ENCODE peak calls at places on chromosomes 11 and 22, in four cellular contexts. J is retinal pigment epithelial cell, O is RWPE1, A is progenitor cell of endocrine pancreas. T is an unnamed sample.

GRCh38 chr22:22156716-22157499 is 87.7 kb upstream of the VPREB1 start:
- DNase-seq in J (peak; percentile 8), O (peak; percentile 43), A (peak; percentile 51), T (peak; percentile 75)

GRCh38 chr11:125494601-125494986 is 1.5 kb downstream of the FEZ1 start:
- DNase-seq in J (no peak), O (no peak), A (no peak), T (no peak)

GRCh38 chr11:69985654-69986420 is 92.3 kb upstream of the ANO1 start:
- DNase-seq in J (no peak), O (no peak), A (no peak), T (no peak)

GRCh38 chr11:112589132-112589531 is 328.5 kb upstream of the PLET1 start:
- DNase-seq in J (no peak), O (no peak), A (no peak), T (no peak)

GRCh38 chr11:28619870-28620540 is 511.8 kb downstream of the METTL15 start:
- DNase-seq in J (peak; percentile 78), O (peak; percentile 59), A (no peak), T (peak; percentile 49)

GRCh38 chr11:11621881-11622706 is at the start of gene GALNT18:
- DNase-seq in J (peak; percentile 77), O (peak; percentile 98), A (peak; percentile 87), T (peak; percentile 95)

GRCh38 chr11:68379216-68379615 is 66.8 kb downstream of the LRP5 start:
- DNase-seq in J (no peak), O (no peak), A (no peak), T (no peak)

GRCh38 chr11:6475936-6476335 is 2.2 kb upstream of the TRIM3 start:
- DNase-seq in J (no peak), O (no peak), A (no peak), T (no peak)

GRCh38 chr11:110251837-110252236 is 44.6 kb downstream of the RDX start:
- DNase-seq in J (peak; percentile 77), O (peak; percentile 69), A (no peak), T (peak; percentile 97)

GRCh38 chr11:128628343-128628673 is 41.0 kb upstream of the ETS1 start:
- DNase-seq in J (no peak), O (no peak), A (no peak), T (no peak)

GRCh38 chr11:106493751-106494150 is 416.3 kb downstream of the AASDHPPT start:
- DNase-seq in J (no peak), O (no peak), A (no peak), T (no peak)

GRCh38 chr11:44322243-44322642 is 12.3 kb upstream of the ALX4 start:
- DNase-seq in J (no peak), O (no peak), A (no peak), T (no peak)

GRCh38 chr22:23219787-23220484 is 39.6 kb downstream of the BCR start:
- DNase-seq in J (no peak), O (peak; percentile 28), A (no peak), T (peak; percentile 83)

GRCh38 chr11:60280412-60280811 is at the start of gene MS4A4A:
- DNase-seq in J (no peak), O (no peak), A (no peak), T (no peak)

GRCh38 chr11:106642331-106642730 is 375.9 kb downstream of the GUCY1A2 start:
- DNase-seq in J (no peak), O (no peak), A (no peak), T (no peak)

GRCh38 chr11:93089474-93090102 is 108.2 kb downstream of the SLC36A4 start:
- DNase-seq in J (no peak), O (no peak), A (no peak), T (peak; percentile 72)

GRCh38 chr11:103210543-103210942 is 101.3 kb downstream of the DYNC2H1 start:
- DNase-seq in J (no peak), O (no peak), A (no peak), T (no peak)

GRCh38 chr22:36563898-36564297 is 34.9 kb upstream of the EIF3D start:
- DNase-seq in J (no peak), O (no peak), A (no peak), T (no peak)

GRCh38 chr11:122099345-122100045 is 16.5 kb downstream of the BLID start:
- DNase-seq in J (no peak), O (no peak), A (no peak), T (peak; percentile 58)

GRCh38 chr11:112352907-112353306 is 92.2 kb upstream of the PLET1 start:
- DNase-seq in J (no peak), O (peak; percentile 8), A (no peak), T (peak; percentile 36)

GRCh38 chr11:313787-314547 is at the start of gene IFITM1:
- DNase-seq in J (no peak), O (peak; percentile 75), A (no peak), T (peak; percentile 74)

GRCh38 chr11:3011891-3012885 is 20.1 kb upstream of the NAP1L4 start:
- DNase-seq in J (no peak), O (no peak), A (no peak), T (no peak)

GRCh38 chr22:45598596-45599217 is 72.9 kb upstream of the ATXN10 start:
- DNase-seq in J (no peak), O (no peak), A (no peak), T (no peak)

GRCh38 chr11:15941206-15941770 is 415.1 kb downstream of the SOX6 start:
- DNase-seq in J (no peak), O (peak; percentile 44), A (peak; percentile 44), T (no peak)

GRCh38 chr11:130631119-130631518 is 182.7 kb downstream of the ADAMTS15 start:
- DNase-seq in J (peak; percentile 72), O (peak; percentile 88), A (no peak), T (peak; percentile 95)
- TF ChIP-seq CTCF in J (no peak), O (no peak), A (no peak), T (no peak)

GRCh38 chr22:44024288-44024908 is at the start of gene PARVB:
- DNase-seq in J (no peak), O (no peak), A (peak; percentile 17), T (no peak)
- TF ChIP-seq CTCF in J (no peak), O (no peak), A (no peak), T (no peak)

DNA sequence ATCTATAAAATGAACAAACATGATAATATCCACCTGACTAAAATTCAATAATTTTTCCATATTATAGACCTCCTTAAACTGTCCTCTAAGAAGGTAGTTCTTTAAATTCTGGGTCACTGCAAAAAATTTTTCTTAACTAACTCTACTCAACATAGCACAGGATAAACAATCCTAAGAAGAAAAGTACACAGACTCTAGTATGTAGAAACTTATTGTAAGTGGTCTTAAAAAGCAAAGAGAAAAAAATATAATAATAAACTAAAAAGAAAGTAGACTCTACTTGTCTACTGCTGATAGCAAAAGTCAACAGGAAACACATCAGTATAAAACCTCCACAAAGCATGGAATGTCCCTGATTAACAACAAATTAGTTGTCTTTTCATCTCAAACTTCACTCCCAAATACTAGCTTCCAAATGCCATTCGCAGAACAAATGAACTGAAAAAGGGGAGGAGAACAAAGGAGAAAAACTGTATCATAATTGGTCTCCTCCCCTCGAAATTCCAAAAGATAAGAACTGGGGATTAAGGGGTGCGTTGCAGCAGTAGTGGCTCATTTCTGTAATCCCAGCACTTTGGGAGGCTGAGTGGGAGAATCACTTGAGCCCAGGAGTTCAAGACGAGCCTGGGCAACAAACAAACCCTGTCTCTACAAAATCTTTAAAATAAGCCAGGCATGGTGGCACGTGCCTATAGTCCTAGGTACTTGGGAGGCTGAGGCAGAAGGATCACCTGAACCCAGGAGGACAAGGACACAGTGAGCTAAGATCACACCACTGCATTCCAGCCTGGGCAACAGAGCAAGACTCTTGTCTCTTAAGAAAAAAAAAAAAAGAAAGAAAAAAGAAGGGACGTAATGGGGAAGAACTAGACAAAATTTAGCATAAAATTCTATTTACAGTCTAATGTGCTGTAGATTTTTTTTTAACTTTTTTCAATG is 6.5 kb downstream of the FCHSD2 start:
- DNase-seq in J (no peak), O (no peak), A (no peak), T (no peak)
- TF ChIP-seq CTCF in J (no peak), O (no peak), A (no peak), T (no peak)

GRCh38 chr11:41849250-41849649 is 389.8 kb upstream of the LRRC4C start:
- DNase-seq in J (no peak), O (no peak), A (no peak), T (no peak)

GRCh38 chr11:41842673-41843072 is 383.2 kb upstream of the LRRC4C start:
- DNase-seq in J (no peak), O (no peak), A (no peak), T (no peak)

GRCh38 chr11:41848349-41848748 is 388.9 kb upstream of the LRRC4C start:
- DNase-seq in J (no peak), O (no peak), A (no peak), T (no peak)

DNA sequence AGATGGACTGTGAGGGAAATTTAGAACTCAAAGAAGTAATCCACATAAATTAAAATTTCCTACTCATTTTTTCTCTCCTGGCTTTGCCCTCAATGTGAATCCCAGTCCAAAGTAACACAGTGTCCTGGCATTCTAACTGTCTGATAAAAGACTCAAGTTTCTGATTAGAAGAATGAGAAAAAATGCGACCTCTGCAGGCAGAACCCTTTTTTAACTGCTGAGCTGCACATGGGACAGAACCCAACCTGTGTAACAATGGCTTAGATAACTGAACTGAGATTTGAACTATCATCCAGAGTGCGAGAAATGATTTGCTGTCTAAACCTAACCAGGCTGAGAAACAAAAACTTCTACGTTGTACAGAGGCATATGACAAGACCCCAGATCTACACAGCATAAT is 385.6 kb upstream of the LRRC4C start:
- DNase-seq in J (no peak), O (no peak), A (no peak), T (no peak)
- TF ChIP-seq CTCF in J (no peak), O (no peak), A (no peak), T (no peak)

GRCh38 chr22:30665266-30665665 is 2.4 kb downstream of the DUSP18 start:
- DNase-seq in J (no peak), O (no peak), A (no peak), T (no peak)
- TF ChIP-seq CTCF in J (no peak), O (no peak), A (no peak), T (no peak)

GRCh38 chr22:19723165-19723989 is at the start of gene GP1BB:
- DNase-seq in J (no peak), O (no peak), A (no peak), T (no peak)
- TF ChIP-seq CTCF in J (peak; percentile 19), O (no peak), A (no peak), T (no peak)

GRCh38 chr11:126793596-126793995 is 207.0 kb downstream of the KIRREL3 start:
- DNase-seq in J (no peak), O (no peak), A (no peak), T (no peak)

GRCh38 chr11:126791991-126792390 is 208.6 kb downstream of the KIRREL3 start:
- DNase-seq in J (no peak), O (no peak), A (no peak), T (no peak)

GRCh38 chr11:126790550-126790981 is 210.0 kb downstream of the KIRREL3 start:
- DNase-seq in J (no peak), O (no peak), A (no peak), T (peak; percentile 12)

DNA sequence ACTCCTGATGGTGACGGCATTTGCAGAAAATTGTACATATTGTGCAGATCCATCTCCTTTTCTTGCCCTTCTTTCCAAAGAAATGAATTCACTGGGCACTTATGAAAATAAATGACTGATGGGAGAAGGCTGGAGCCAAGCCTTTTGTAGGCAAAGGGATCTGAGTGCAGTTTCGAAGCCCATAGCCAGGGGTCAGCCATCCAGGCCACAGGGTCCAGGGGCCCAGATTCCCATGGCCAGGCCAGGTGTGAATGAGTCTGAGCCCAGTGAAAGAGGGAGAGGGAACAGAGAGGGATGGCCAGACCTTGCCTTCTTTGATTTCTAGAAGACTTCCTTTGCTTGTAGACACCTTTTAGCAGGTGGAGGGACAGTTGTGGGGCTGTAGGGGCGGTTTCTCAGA is 209.1 kb downstream of the KIRREL3 start:
- DNase-seq in J (no peak), O (no peak), A (no peak), T (no peak)
- TF ChIP-seq CTCF in J (no peak), O (no peak), A (peak; percentile 38), T (no peak)

T was measured in MCF 10A.